ENCODE peak calls at places on chromosome 16, in seven cellular contexts. T is neural progenitor cell; Q is AG04450; G is neuronal stem cell; B is sigmoid colon; P is naive thymus-derived CD4-positive, alpha-beta T cell; D is A549. S is an unnamed sample.

GRCh38 chr16:79509221-79509631 is 91.3 kb downstream of the MAF start:
- DNase-seq in T (peak; percentile 24), Q (no peak), G (no peak), B (peak; percentile 89), P (no peak), D (no peak), S (no peak)

GRCh38 chr16:52924162-52924561 is 128.5 kb downstream of the CHD9NB start:
- DNase-seq in T (no peak), Q (no peak), G (no peak), B (no peak), P (no peak), D (no peak), S (no peak)

GRCh38 chr16:14097182-14097951 is 26.2 kb downstream of the MRTFB start:
- DNase-seq in T (peak; percentile 34), Q (no peak), G (peak; percentile 17), B (no peak), P (no peak), D (no peak), S (peak; percentile 59)

GRCh38 chr16:7086842-7087616 is 245.6 kb upstream of the RBFOX1 start:
- DNase-seq in T (peak; percentile 81), Q (no peak), G (peak; percentile 48), B (no peak), P (no peak), D (peak; percentile 21), S (no peak)

GRCh38 chr16:55488306-55488705 is 9.3 kb downstream of the MMP2 start:
- DNase-seq in T (no peak), Q (no peak), G (no peak), B (no peak), P (no peak), D (no peak), S (no peak)

GRCh38 chr16:65725156-65725845 is 603.4 kb upstream of the CDH11 start:
- DNase-seq in T (no peak), Q (no peak), G (no peak), B (no peak), P (no peak), D (no peak), S (no peak)

GRCh38 chr16:63061319-63061718 is 1025.1 kb upstream of the CDH8 start:
- DNase-seq in T (no peak), Q (no peak), G (no peak), B (no peak), P (no peak), D (peak; percentile 4), S (no peak)

GRCh38 chr16:10619271-10619849 is 39.0 kb upstream of the EMP2 start:
- DNase-seq in T (peak; percentile 50), Q (no peak), G (no peak), B (peak; percentile 69), P (no peak), D (no peak), S (peak; percentile 50)

GRCh38 chr16:15507299-15507958 is 73.0 kb downstream of the BMERB1 start:
- DNase-seq in T (no peak), Q (no peak), G (no peak), B (no peak), P (no peak), D (peak; percentile 39), S (peak; percentile 40)

GRCh38 chr16:81097230-81097629 is 1.0 kb upstream of the GCSH start:
- DNase-seq in T (no peak), Q (no peak), G (no peak), B (no peak), P (no peak), D (no peak), S (no peak)
- H3K27ac ChIP-seq in T (no peak overlapping the region), Q (no peak overlapping the region), G (no peak overlapping the region), B (peak overlapping the region; percentile 85), P (peak overlapping the region; percentile 21), D (peak overlapping the region; percentile 69), S (peak overlapping the region; percentile 77)

GRCh38 chr16:49833055-49833454 is 22.9 kb downstream of the ZNF423 start:
- DNase-seq in T (no peak), Q (no peak), G (no peak), B (peak; percentile 90), P (no peak), D (no peak), S (no peak)
- H3K27ac ChIP-seq in T (no peak overlapping the region), Q (no peak overlapping the region), G (no peak overlapping the region), B (peak overlapping the region; percentile 78), P (no peak overlapping the region), D (no peak overlapping the region), S (no peak overlapping the region)

DNA sequence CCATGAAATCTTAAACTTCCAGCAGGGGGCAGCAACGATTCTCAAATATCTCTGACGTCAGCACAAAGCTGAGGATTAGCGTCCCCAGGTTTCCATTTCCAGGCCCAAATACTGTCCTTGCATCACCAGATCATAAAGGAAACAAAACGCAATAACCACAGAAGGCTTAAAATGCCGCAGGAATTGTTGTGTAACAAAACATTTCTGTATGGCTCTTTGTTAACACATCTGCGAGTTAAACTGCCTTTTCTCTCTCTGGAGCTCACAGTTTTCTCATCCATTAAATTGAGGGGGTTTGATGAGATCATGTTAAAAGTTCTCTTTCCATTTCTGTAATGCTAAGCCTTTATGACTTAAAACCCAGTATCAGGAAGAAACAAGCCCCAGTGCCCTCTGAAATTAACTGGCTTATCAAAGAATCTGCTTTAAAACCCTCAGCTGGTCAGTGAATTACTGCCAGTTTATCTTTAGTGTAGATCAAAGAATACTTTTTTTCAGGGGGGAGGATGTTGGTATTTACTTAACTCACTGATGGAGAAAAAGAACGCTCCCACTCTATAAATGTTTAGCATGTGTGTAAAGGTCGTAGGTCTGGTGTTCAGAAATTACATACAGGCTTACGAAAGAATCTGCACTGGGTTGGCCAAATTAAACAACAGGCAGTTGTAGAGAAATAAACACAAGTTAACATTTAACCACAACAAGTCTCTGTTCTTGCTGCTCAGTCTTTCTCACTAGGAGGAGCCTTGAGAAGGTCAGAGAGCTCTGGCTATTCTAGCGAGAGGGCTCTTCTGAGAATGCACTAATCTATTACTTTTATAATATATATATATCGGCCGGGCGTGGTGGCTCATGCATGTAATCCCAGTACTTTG is 10.6 kb upstream of the TERF2 start:
- DNase-seq in T (peak; percentile 92), Q (peak; percentile 92), G (peak; percentile 84), B (peak; percentile 89), P (peak; percentile 73), D (peak; percentile 97), S (peak; percentile 96)
- H3K27ac ChIP-seq in T (no peak overlapping the region), Q (peak overlapping the region; percentile 82), G (no peak overlapping the region), B (peak overlapping the region; percentile 82), P (peak overlapping the region; percentile 22), D (peak overlapping the region; percentile 90), S (peak overlapping the region; percentile 82)

GRCh38 chr16:19863990-19864389 is 20.7 kb downstream of the GPRC5B start:
- DNase-seq in T (no peak), Q (no peak), G (no peak), B (no peak), P (no peak), D (no peak), S (no peak)

GRCh38 chr16:19872179-19872863 is 12.3 kb downstream of the GPRC5B start:
- DNase-seq in T (no peak), Q (no peak), G (no peak), B (no peak), P (no peak), D (no peak), S (no peak)

GRCh38 chr16:19864566-19864965 is 20.1 kb downstream of the GPRC5B start:
- DNase-seq in T (no peak), Q (no peak), G (no peak), B (peak; percentile 53), P (no peak), D (no peak), S (no peak)

GRCh38 chr16:19871721-19872120 is 12.9 kb downstream of the GPRC5B start:
- DNase-seq in T (no peak), Q (no peak), G (no peak), B (no peak), P (no peak), D (no peak), S (no peak)

GRCh38 chr16:19868421-19868820 is 16.2 kb downstream of the GPRC5B start:
- DNase-seq in T (no peak), Q (no peak), G (no peak), B (no peak), P (no peak), D (no peak), S (no peak)
- H3K27ac ChIP-seq in T (no peak overlapping the region), Q (no peak overlapping the region), G (no peak overlapping the region), B (no peak overlapping the region), P (no peak overlapping the region), D (no peak overlapping the region), S (no peak overlapping the region)

DNA sequence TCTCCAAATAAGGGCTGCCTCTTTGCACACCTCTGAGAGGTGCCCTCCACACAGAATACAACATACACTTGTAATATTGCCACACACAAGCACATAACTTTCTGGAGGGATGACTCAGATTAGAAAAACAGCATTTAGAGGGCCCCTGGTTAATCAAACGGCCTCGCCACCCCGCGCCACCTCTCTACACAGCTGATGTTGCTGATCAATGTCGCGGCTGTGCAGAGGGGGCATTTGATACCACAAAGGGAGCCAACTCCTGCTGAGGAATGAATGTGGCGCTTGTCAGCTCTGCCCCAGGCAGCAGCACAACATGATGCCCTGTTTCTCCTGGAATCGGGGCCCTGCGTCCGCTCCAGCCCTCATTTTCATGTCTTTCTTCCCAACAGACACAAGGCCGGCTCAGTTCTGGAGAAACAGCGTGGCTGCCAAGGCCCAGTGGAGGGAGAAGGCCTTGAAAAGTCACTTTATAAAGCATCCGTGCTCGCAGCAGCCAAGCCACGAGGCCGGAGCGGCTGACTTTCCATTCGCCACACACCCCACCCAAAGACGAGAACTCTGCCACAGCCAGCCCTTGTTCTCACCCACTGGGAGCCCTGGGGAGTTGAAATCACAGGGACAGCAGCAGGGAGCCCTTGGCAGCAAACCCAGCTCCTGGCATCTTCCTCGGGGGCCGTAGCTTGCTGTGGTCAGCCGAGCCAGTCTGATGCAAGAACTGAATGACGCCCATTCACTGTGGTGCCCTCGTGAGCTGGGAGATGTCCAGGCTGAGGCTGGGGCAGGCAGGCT is 65.7 kb downstream of the XYLT1 start:
- DNase-seq in T (no peak), Q (no peak), G (no peak), B (peak; percentile 97), P (no peak), D (no peak), S (no peak)
- H3K27ac ChIP-seq in T (no peak overlapping the region), Q (peak overlapping the region; percentile 78), G (no peak overlapping the region), B (peak overlapping the region; percentile 92), P (no peak overlapping the region), D (peak overlapping the region; percentile 55), S (no peak overlapping the region)

GRCh38 chr16:89583197-89583894 is 7.8 kb downstream of the CPNE7 start:
- DNase-seq in T (no peak), Q (no peak), G (no peak), B (no peak), P (no peak), D (no peak), S (no peak)

GRCh38 chr16:89581861-89582563 is 6.5 kb downstream of the CPNE7 start:
- DNase-seq in T (no peak), Q (no peak), G (no peak), B (no peak), P (no peak), D (peak; percentile 43), S (peak; percentile 71)

GRCh38 chr16:89581045-89581695 is 5.6 kb downstream of the CPNE7 start:
- DNase-seq in T (no peak), Q (peak; percentile 96), G (no peak), B (no peak), P (no peak), D (peak; percentile 74), S (peak; percentile 78)

GRCh38 chr16:89583895-89584644 is 8.5 kb downstream of the CPNE7 start:
- DNase-seq in T (no peak), Q (no peak), G (no peak), B (no peak), P (no peak), D (no peak), S (no peak)

GRCh38 chr16:89582614-89583196 is 7.1 kb downstream of the CPNE7 start:
- DNase-seq in T (no peak), Q (no peak), G (no peak), B (no peak), P (no peak), D (no peak), S (no peak)
- H3K27ac ChIP-seq in T (no peak overlapping the region), Q (peak overlapping the region; percentile 97), G (no peak overlapping the region), B (no peak overlapping the region), P (no peak overlapping the region), D (peak overlapping the region; percentile 78), S (peak overlapping the region; percentile 61)